ENCODE peak calls at places on chromosome 22, in nine cellular contexts. F is gastrocnemius medialis, R is GM12865, V is A549, X is endothelial cell of umbilical vein, K is foreskin fibroblast, S is cardiac fibroblast, H is H7, N is bronchial epithelial cell. E is an unnamed sample.

GRCh38 chr22:21951931-21952465 is 650 bp downstream of the PPM1F start:
- DNase-seq in V (no peak), K (peak; percentile 37), N (peak; percentile 29), S (peak; percentile 48), R (peak; percentile 50), X (peak; percentile 51), H (peak; percentile 83), F (no peak), E (no peak)

GRCh38 chr22:39699631-39700348 is 129.2 kb downstream of the CACNA1I start:
- DNase-seq in F (no peak), N (no peak), V (no peak), X (no peak), H (no peak), S (no peak), K (no peak), R (no peak), E (no peak)

GRCh38 chr22:38315801-38316339 is 1.4 kb downstream of the CSNK1E start:
- DNase-seq in H (no peak), X (no peak), V (no peak), R (no peak), N (no peak), K (no peak), S (no peak), F (no peak), E (no peak)

GRCh38 chr22:26671317-26672059 is 14.1 kb downstream of the MIAT start:
- DNase-seq in H (peak; percentile 44), N (peak; percentile 79), R (peak; percentile 86), S (no peak), V (no peak), K (no peak), X (no peak), F (no peak), E (peak; percentile 91)

GRCh38 chr22:35648066-35649025 is at the start of gene APOL6:
- DNase-seq in F (peak; percentile 16), K (peak; percentile 50), X (peak; percentile 50), N (peak; percentile 49), S (peak; percentile 78), H (peak; percentile 50), R (peak; percentile 80), V (peak; percentile 23), E (peak; percentile 44)

GRCh38 chr22:29309332-29310064 is 3.0 kb downstream of the GAS2L1 start:
- DNase-seq in X (peak; percentile 64), H (peak; percentile 58), K (no peak), S (no peak), R (no peak), N (no peak), V (no peak), F (no peak), E (no peak)

GRCh38 chr22:42194104-42194851 is 63.7 kb upstream of the CYP2D6 start:
- DNase-seq in F (no peak), X (no peak), V (no peak), S (no peak), N (no peak), K (no peak), H (no peak), R (no peak), E (no peak)

GRCh38 chr22:31852691-31853370 is 91.5 kb upstream of the YWHAH start:
- DNase-seq in V (no peak), F (no peak), K (peak; percentile 37), H (no peak), R (no peak), N (no peak), S (no peak), X (no peak), E (no peak)

DNA sequence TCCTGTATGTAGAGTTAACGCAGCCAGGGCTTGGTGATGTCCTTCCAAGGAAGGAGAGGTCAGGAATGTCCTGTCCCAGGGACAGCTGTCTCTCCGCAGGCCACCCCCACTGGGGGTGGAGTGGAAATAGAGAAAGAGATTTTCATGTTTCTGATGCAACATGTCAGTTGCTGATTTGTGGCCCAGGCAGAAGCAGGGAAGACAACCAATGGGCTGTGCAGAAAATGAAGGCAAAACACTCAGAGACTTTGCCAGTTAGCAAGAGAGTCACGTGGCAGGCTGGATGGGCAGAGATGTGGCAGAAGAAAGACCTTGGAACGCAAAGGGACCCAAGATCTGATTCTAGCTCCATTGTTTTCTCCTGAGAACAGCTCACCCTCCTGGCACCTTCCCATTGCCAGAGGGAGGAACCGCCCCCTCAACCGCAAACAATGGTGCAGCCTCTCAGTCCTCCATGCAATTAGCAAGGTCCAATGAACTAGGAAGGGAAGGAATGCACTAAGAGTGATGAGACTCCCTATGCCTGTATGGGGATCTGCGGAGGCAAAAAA is 71.0 kb downstream of the SYN3 start:
- DNase-seq in X (no peak), V (no peak), K (no peak), F (no peak), S (peak; percentile 60), N (peak; percentile 89), H (peak; percentile 55), R (no peak), E (no peak)
- H3K4me3 ChIP-seq in X (no peak overlapping the region), V (no peak overlapping the region), K (no peak overlapping the region), F (no peak overlapping the region), S (no peak overlapping the region), N (no peak overlapping the region), H (no peak overlapping the region), R (no peak overlapping the region), E (no peak overlapping the region)

DNA sequence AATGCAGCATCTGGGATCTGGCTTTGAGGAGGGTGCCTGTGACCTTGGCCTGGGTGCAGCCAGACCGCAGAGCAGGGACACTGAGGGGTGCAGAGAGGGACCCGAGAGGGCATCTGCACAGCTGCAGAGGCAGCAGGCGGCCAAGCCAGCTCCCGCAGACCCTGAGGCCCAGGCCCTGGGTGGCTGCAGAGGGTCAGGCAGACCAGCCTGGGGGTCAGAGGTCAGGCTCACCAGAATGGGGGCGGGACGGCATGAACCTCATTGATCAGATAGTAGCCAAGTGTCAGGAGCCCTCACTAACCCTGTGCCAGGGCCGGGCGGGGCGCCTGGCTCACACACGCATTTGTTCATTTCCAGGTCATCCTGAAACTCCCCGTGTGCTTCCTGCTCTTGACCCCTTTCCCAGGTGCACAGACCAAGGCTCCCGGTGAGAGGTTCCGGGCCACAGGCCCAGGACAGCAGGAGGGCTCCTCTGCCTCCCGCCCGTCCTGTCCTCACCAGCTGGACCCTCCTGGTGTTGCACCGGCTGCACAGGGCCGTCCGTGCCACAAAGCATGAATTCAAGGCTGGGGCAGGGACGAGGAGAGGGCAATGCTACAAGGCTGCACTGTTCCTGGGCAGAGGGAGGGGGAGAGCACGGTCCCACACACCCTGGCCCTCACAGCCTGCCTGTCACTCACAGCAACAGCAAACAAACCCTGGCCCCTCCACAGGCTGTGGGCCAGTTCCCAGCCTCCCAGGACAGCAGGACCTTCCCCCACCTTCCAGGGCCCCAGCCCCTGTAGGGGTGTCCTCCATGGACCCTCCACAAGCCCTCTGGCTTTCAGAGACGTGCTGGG is 3.3 kb downstream of the RTN4R start:
- DNase-seq in R (no peak), N (no peak), V (no peak), F (no peak), S (no peak), K (no peak), X (no peak), H (no peak), E (no peak)
- H3K4me3 ChIP-seq in R (no peak overlapping the region), N (no peak overlapping the region), V (no peak overlapping the region), F (no peak overlapping the region), S (no peak overlapping the region), K (no peak overlapping the region), X (no peak overlapping the region), H (no peak overlapping the region), E (no peak overlapping the region)

GRCh38 chr22:27801197-27801615 is 350 bp downstream of the MN1 start:
- DNase-seq in F (no peak), R (peak; percentile 10), N (no peak), X (peak; percentile 47), K (peak; percentile 37), S (peak; percentile 56), V (peak; percentile 30), H (peak; percentile 88), E (no peak)
- H3K4me3 ChIP-seq in F (peak overlapping the region; percentile 85), R (peak overlapping the region; percentile 50), N (peak overlapping the region; percentile 87), X (peak overlapping the region; percentile 77), K (peak overlapping the region; percentile 70), S (peak overlapping the region; percentile 85), V (peak overlapping the region; percentile 74), H (peak overlapping the region; percentile 76), E (peak overlapping the region; percentile 50)

DNA sequence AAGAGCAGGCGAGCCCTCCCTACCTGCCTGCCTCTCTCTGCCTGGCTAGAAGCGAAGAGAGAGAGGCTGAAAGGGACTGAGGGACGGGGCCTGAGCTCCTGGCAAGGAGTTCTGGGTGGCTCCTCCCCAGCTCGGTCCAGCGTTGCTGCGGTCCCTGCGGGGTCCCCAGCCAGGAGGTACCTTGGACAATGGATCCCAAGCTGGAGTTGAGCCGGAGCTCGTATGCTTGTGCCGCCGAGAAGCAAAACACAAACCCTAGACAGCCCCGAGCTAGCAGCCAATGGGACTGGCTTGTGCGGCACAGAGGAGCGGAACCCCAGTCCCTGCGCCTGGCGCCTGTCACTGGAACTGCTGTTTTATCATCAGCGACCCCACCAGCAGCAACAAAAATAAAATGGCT is 18.3 kb downstream of the SLC25A18 start:
- DNase-seq in S (no peak), V (no peak), N (no peak), F (no peak), R (no peak), X (no peak), H (peak; percentile 64), K (no peak), E (no peak)
- H3K4me3 ChIP-seq in S (no peak overlapping the region), V (no peak overlapping the region), N (no peak overlapping the region), F (no peak overlapping the region), R (no peak overlapping the region), X (no peak overlapping the region), H (no peak overlapping the region), K (no peak overlapping the region), E (no peak overlapping the region)

GRCh38 chr22:49726022-49726681 is 101.5 kb downstream of the BRD1 start:
- DNase-seq in X (no peak), N (no peak), V (no peak), K (no peak), S (no peak), H (peak; percentile 29), R (no peak), F (no peak), E (no peak)

GRCh38 chr22:49723478-49724029 is 104.1 kb downstream of the BRD1 start:
- DNase-seq in V (no peak), F (no peak), R (no peak), K (no peak), X (no peak), N (no peak), H (peak; percentile 22), S (no peak), E (peak; percentile 69)

GRCh38 chr22:49724030-49724892 is 103.4 kb downstream of the BRD1 start:
- DNase-seq in S (no peak), K (no peak), N (no peak), R (no peak), F (no peak), H (peak; percentile 67), V (no peak), X (no peak), E (no peak)

GRCh38 chr22:49725516-49725915 is 102.2 kb downstream of the BRD1 start:
- DNase-seq in N (no peak), S (no peak), K (no peak), F (no peak), X (no peak), R (no peak), H (no peak), V (no peak), E (no peak)

GRCh38 chr22:49724893-49725489 is 102.7 kb downstream of the BRD1 start:
- DNase-seq in F (no peak), X (peak; percentile 52), S (peak; percentile 45), R (peak; percentile 24), N (no peak), V (peak; percentile 49), H (peak; percentile 97), K (peak; percentile 20), E (peak; percentile 86)
- H3K4me3 ChIP-seq in F (peak overlapping the region; percentile 45), X (no peak overlapping the region), S (no peak overlapping the region), R (no peak overlapping the region), N (no peak overlapping the region), V (peak overlapping the region; percentile 22), H (no peak overlapping the region), K (no peak overlapping the region), E (no peak overlapping the region)